ENCODE peak calls at places on chromosomes 1 and 21, in four cellular contexts. One of them, this sample, is unnamed.

GRCh38 chr1:49183489-49183888 is 406.8 kb upstream of the BEND5 start:
- DNase-seq in A673: no peak
- DNase-seq in colonic mucosa: no peak
- DNase-seq in uterus: no peak
- DNase-seq in this sample: no peak

GRCh38 chr21:44962481-44962966 is 22.7 kb downstream of the SLX9 start:
- DNase-seq in colonic mucosa: no peak
- DNase-seq in A673: no peak
- DNase-seq in uterus: peak; percentile 60
- DNase-seq in this sample: no peak

GRCh38 chr21:34004013-34004938 is 69.1 kb upstream of the MRPS6 start:
- DNase-seq in uterus: peak; percentile 32
- DNase-seq in A673: no peak
- DNase-seq in colonic mucosa: no peak
- DNase-seq in this sample: no peak

GRCh38 chr1:234406871-234407270 is 33.6 kb downstream of the COA6 start:
- DNase-seq in uterus: no peak
- DNase-seq in A673: no peak
- DNase-seq in colonic mucosa: no peak
- DNase-seq in this sample: no peak

GRCh38 chr1:28928306-28928987 is 14.1 kb downstream of the EPB41 start:
- DNase-seq in A673: peak; percentile 30
- DNase-seq in uterus: no peak
- DNase-seq in colonic mucosa: no peak
- DNase-seq in this sample: no peak

GRCh38 chr1:215631040-215631439 is 63.9 kb downstream of the KCTD3 start:
- DNase-seq in A673: no peak
- DNase-seq in colonic mucosa: no peak
- DNase-seq in uterus: no peak
- DNase-seq in this sample: no peak

GRCh38 chr1:95262928-95263327 is 28.9 kb downstream of the RWDD3 start:
- DNase-seq in colonic mucosa: no peak
- DNase-seq in A673: no peak
- DNase-seq in uterus: no peak
- DNase-seq in this sample: no peak

GRCh38 chr21:22342855-22343254 is 1344.6 kb downstream of the NCAM2 start:
- DNase-seq in uterus: no peak
- DNase-seq in colonic mucosa: no peak
- DNase-seq in A673: peak; percentile 20
- DNase-seq in this sample: no peak

GRCh38 chr1:9715536-9716226 is 64.2 kb downstream of the PIK3CD start:
- DNase-seq in A673: no peak
- DNase-seq in colonic mucosa: no peak
- DNase-seq in uterus: no peak
- DNase-seq in this sample: no peak

GRCh38 chr1:115300087-115300856 is 37.8 kb downstream of the NGF start:
- DNase-seq in uterus: no peak
- DNase-seq in colonic mucosa: no peak
- DNase-seq in A673: peak; percentile 45
- DNase-seq in this sample: no peak

GRCh38 chr1:154115180-154115579 is 39.7 kb downstream of the NUP210L start:
- DNase-seq in uterus: no peak
- DNase-seq in A673: no peak
- DNase-seq in colonic mucosa: no peak
- DNase-seq in this sample: no peak

GRCh38 chr21:44699502-44700001 is 2.6 kb downstream of the KRTAP10-12 start:
- DNase-seq in colonic mucosa: peak; percentile 13
- DNase-seq in A673: no peak
- DNase-seq in uterus: no peak
- DNase-seq in this sample: peak; percentile 26

GRCh38 chr1:169515641-169516040 is 29.9 kb upstream of the SLC19A2 start:
- DNase-seq in colonic mucosa: no peak
- DNase-seq in A673: peak; percentile 19
- DNase-seq in uterus: no peak
- DNase-seq in this sample: no peak

GRCh38 chr1:197557302-197557701 is 218.0 kb downstream of the DENND1B start:
- DNase-seq in colonic mucosa: no peak
- DNase-seq in uterus: no peak
- DNase-seq in A673: no peak
- DNase-seq in this sample: no peak

GRCh38 chr1:63662056-63662836 is 69.0 kb downstream of the PGM1 start:
- DNase-seq in A673: no peak
- DNase-seq in colonic mucosa: no peak
- DNase-seq in uterus: no peak
- DNase-seq in this sample: no peak

GRCh38 chr1:201245082-201245481 is 38.2 kb upstream of the PKP1 start:
- DNase-seq in uterus: no peak
- DNase-seq in colonic mucosa: no peak
- DNase-seq in A673: no peak
- DNase-seq in this sample: no peak

GRCh38 chr1:86650065-86650464 is 54.3 kb upstream of the SH3GLB1 start:
- DNase-seq in uterus: no peak
- DNase-seq in A673: no peak
- DNase-seq in colonic mucosa: no peak
- DNase-seq in this sample: no peak

GRCh38 chr1:228294717-228295116 is 86.9 kb downstream of the OBSCN start:
- DNase-seq in A673: no peak
- DNase-seq in colonic mucosa: no peak
- DNase-seq in uterus: no peak
- DNase-seq in this sample: no peak

GRCh38 chr1:87598429-87598828 is 269.7 kb downstream of the LMO4 start:
- DNase-seq in colonic mucosa: no peak
- DNase-seq in A673: no peak
- DNase-seq in uterus: no peak
- DNase-seq in this sample: no peak

GRCh38 chr1:43351421-43352350 is 7.1 kb upstream of the CDC20 start:
- DNase-seq in uterus: no peak
- DNase-seq in colonic mucosa: no peak
- DNase-seq in A673: no peak
- DNase-seq in this sample: no peak
- H3K4me1 ChIP-seq in uterus: no peaks in the 10 kb centered on the region
- H3K4me1 ChIP-seq in colonic mucosa: no peaks in the 10 kb centered on the region
- H3K4me1 ChIP-seq in A673: peaks cover 8% of the 10 kb centered on the region
- H3K4me1 ChIP-seq in this sample: peaks cover 26% of the 10 kb centered on the region

GRCh38 chr1:226344441-226345120 is 35.6 kb upstream of the LIN9 start:
- DNase-seq in A673: no peak
- DNase-seq in colonic mucosa: no peak
- DNase-seq in uterus: no peak
- DNase-seq in this sample: no peak
- H3K4me1 ChIP-seq in A673: no peaks in the 10 kb centered on the region
- H3K4me1 ChIP-seq in colonic mucosa: no peaks in the 10 kb centered on the region
- H3K4me1 ChIP-seq in uterus: no peaks in the 10 kb centered on the region
- H3K4me1 ChIP-seq in this sample: no peaks in the 10 kb centered on the region

GRCh38 chr1:36154765-36155559 is 998 bp upstream of the MAP7D1 start:
- DNase-seq in A673: no peak
- DNase-seq in uterus: peak; percentile 44
- DNase-seq in colonic mucosa: no peak
- DNase-seq in this sample: no peak
- H3K4me1 ChIP-seq in A673: peaks cover 52% of the 10 kb centered on the region
- H3K4me1 ChIP-seq in uterus: peaks cover 15% of the 10 kb centered on the region
- H3K4me1 ChIP-seq in colonic mucosa: peaks cover 28% of the 10 kb centered on the region
- H3K4me1 ChIP-seq in this sample: no peaks in the 10 kb centered on the region

DNA sequence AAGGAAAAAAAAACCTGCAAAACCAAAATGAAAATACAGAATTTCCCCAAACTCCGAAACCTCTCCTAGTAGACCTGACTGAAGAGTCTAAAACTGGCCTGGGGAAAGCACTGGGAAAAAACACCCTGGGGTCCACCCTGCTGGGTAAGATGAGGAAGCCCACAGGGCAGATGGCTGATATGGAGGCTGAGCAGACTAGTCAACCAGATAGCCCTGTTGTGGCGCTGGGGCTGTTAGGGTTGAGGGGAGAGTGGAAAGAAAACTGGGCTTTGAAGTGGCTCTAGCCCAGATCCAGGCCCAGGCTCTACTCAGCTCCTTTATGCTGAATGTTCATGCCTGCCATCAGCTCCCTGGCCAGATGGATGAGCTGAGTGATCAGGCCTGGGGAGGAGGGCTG is 6.8 kb upstream of the SLAMF1 start:
- DNase-seq in uterus: no peak
- DNase-seq in colonic mucosa: no peak
- DNase-seq in A673: no peak
- DNase-seq in this sample: no peak
- H3K4me1 ChIP-seq in uterus: no peaks in the 10 kb centered on the region
- H3K4me1 ChIP-seq in colonic mucosa: no peaks in the 10 kb centered on the region
- H3K4me1 ChIP-seq in A673: peaks cover 27% of the 10 kb centered on the region
- H3K4me1 ChIP-seq in this sample: no peaks in the 10 kb centered on the region

DNA sequence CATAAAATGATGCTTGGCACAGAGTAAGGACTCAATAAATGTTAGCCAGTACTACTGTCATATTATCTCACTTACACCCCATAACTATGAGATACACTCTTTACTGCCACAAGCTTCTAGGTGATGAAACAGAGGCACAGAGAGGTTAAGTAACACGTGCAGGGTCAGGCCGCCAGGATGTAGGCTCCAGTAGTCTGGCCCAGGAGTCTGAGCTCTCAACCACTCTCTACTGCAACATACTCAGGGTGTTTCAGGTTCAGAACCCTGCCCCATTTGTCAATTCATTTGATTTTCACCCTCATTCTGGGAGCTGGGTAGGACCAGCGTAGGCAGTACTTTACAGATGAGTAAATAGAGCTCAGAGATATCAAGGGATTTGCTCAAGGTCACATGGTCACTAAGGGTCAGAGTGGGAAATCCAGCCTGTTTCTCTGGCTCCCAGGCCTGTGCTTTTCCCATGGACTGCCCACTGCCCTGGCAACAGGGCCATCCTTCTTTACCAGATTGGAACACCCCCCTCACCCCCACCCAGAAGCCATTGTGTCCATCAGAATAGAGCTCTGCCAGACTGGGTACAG is 21.2 kb downstream of the IQGAP3 start:
- DNase-seq in A673: no peak
- DNase-seq in colonic mucosa: no peak
- DNase-seq in uterus: no peak
- DNase-seq in this sample: no peak
- H3K4me1 ChIP-seq in A673: no peaks in the 10 kb centered on the region
- H3K4me1 ChIP-seq in colonic mucosa: no peaks in the 10 kb centered on the region
- H3K4me1 ChIP-seq in uterus: no peaks in the 10 kb centered on the region
- H3K4me1 ChIP-seq in this sample: no peaks in the 10 kb centered on the region

GRCh38 chr1:17099941-17100340 is 19.3 kb downstream of the PADI2 start:
- DNase-seq in A673: no peak
- DNase-seq in colonic mucosa: no peak
- DNase-seq in uterus: no peak
- DNase-seq in this sample: no peak

GRCh38 chr1:17101261-17101660 is 18.0 kb downstream of the PADI2 start:
- DNase-seq in uterus: no peak
- DNase-seq in colonic mucosa: no peak
- DNase-seq in A673: no peak
- DNase-seq in this sample: no peak

GRCh38 chr1:17104782-17105181 is 14.5 kb downstream of the PADI2 start:
- DNase-seq in A673: no peak
- DNase-seq in uterus: no peak
- DNase-seq in colonic mucosa: no peak
- DNase-seq in this sample: no peak

GRCh38 chr1:17098440-17099317 is 20.6 kb downstream of the PADI2 start:
- DNase-seq in A673: peak; percentile 38
- DNase-seq in colonic mucosa: no peak
- DNase-seq in uterus: no peak
- DNase-seq in this sample: no peak

DNA sequence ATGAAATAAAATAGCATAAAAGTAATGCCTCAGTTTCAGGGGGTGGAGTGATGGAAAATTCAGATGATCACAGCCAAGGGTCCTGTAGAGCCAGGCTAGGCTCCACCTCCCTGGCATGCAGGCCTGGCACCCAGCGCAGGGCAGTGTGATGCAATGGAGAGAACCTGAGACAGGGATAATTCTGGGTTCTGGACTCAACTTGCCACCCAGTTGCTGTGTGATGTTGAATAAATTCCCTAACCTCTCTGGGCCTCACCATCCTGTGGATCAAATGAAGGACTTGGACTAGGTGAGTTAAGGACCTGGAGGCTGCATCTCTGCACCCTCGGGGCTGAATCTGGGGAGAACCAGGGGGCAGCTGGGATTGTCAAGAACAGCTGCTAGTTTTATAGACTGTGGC is 17.0 kb downstream of the PADI2 start:
- DNase-seq in A673: no peak
- DNase-seq in colonic mucosa: no peak
- DNase-seq in uterus: no peak
- DNase-seq in this sample: no peak
- H3K4me1 ChIP-seq in A673: peaks cover 3% of the 10 kb centered on the region
- H3K4me1 ChIP-seq in colonic mucosa: no peaks in the 10 kb centered on the region
- H3K4me1 ChIP-seq in uterus: no peaks in the 10 kb centered on the region
- H3K4me1 ChIP-seq in this sample: no peaks in the 10 kb centered on the region

This sample was measured in right atrium auricular region.